ENCODE peak calls at places on chromosomes 4 and X, in nine cellular contexts. Y is CD8-positive, alpha-beta memory T cell; F is GM06990; V is psoas muscle; Z is OCI-LY7; R is right lobe of liver; J is fibroblast of lung; O is sigmoid colon; P is MG63. C is an unnamed sample.

GRCh38 chr4:113960684-113961321 is 18.6 kb downstream of the ARSJ start:
- DNase-seq in Y (no peak), F (no peak), V (no peak), Z (no peak), R (no peak), J (no peak), O (no peak), P (no peak), C (no peak)

GRCh38 chr4:140141196-140141845 is 12.7 kb downstream of the MAML3 start:
- DNase-seq in Y (no peak), F (no peak), V (no peak), Z (no peak), R (no peak), J (no peak), O (no peak), P (no peak), C (no peak)

GRCh38 chr4:134018845-134019244 is 182.7 kb downstream of the PABPC4L start:
- DNase-seq in Y (no peak), F (no peak), V (no peak), Z (no peak), R (no peak), J (peak), O (no peak), P (no peak), C (no peak)

GRCh38 chr4:2847297-2847871 is 3.7 kb downstream of the ADD1 start:
- DNase-seq in Y (no peak), F (no peak), V (no peak), Z (no peak), R (no peak), J (no peak), O (no peak), P (no peak), C (no peak)

GRCh38 chr4:142440093-142440492 is 406.0 kb downstream of the INPP4B start:
- DNase-seq in Y (no peak), F (no peak), V (no peak), Z (no peak), R (no peak), J (peak), O (no peak), P (no peak), C (no peak)

GRCh38 chrX:112048707-112049106 is 33.9 kb downstream of the TRPC5 start:
- DNase-seq in Y (no peak), F (no peak), V (no peak), Z (no peak), R (peak), J (no peak), O (no peak), P (no peak), C (no peak)

GRCh38 chr4:52105276-52105675 is 54.2 kb downstream of the SPATA18 start:
- DNase-seq in Y (no peak), F (no peak), V (no peak), Z (no peak), R (no peak), J (no peak), O (no peak), P (no peak), C (no peak)

GRCh38 chrX:134484039-134484438 is 24.1 kb downstream of the HPRT1 start:
- DNase-seq in Y (no peak), F (peak), V (no peak), Z (peak), R (no peak), J (peak), O (no peak), P (no peak), C (no peak)

GRCh38 chr4:2714918-2715317 is 41.2 kb downstream of the TNIP2 start:
- DNase-seq in Y (no peak), F (no peak), V (no peak), Z (no peak), R (no peak), J (no peak), O (peak), P (no peak), C (no peak)

GRCh38 chr4:140243345-140243753 is 89.4 kb upstream of the MAML3 start:
- DNase-seq in Y (no peak), F (peak), V (no peak), Z (peak), R (no peak), J (no peak), O (no peak), P (no peak), C (no peak)

GRCh38 chrX:129037389-129037788 is 485.9 kb downstream of the SMARCA1 start:
- DNase-seq in Y (no peak), F (no peak), V (no peak), Z (no peak), R (no peak), J (no peak), O (no peak), P (no peak), C (no peak)

GRCh38 chr4:159384619-159385018 is 281.7 kb downstream of the RAPGEF2 start:
- DNase-seq in Y (no peak), F (no peak), V (no peak), Z (no peak), R (no peak), J (no peak), O (no peak), P (no peak), C (no peak)

GRCh38 chr4:142416121-142416520 is 430.0 kb downstream of the INPP4B start:
- DNase-seq in Y (no peak), F (no peak), V (no peak), Z (no peak), R (no peak), J (peak), O (no peak), P (no peak), C (no peak)

GRCh38 chr4:100695039-100695654 is 177.3 kb upstream of the EMCN start:
- DNase-seq in Y (no peak), F (no peak), V (no peak), Z (no peak), R (no peak), J (peak), O (no peak), P (no peak), C (no peak)

GRCh38 chrX:72609313-72609712 is 36.7 kb upstream of the HDAC8 start:
- DNase-seq in Y (no peak), F (no peak), V (no peak), Z (no peak), R (no peak), J (no peak), O (no peak), P (no peak), C (no peak)

GRCh38 chr4:25919676-25920075 is 5.7 kb downstream of the SMIM20 start:
- DNase-seq in Y (no peak), F (no peak), V (no peak), Z (no peak), R (no peak), J (peak), O (no peak), P (no peak), C (no peak)

GRCh38 chrX:37679888-37680287 is 5.7 kb upstream of the XK start:
- DNase-seq in Y (no peak), F (no peak), V (no peak), Z (no peak), R (no peak), J (no peak), O (no peak), P (no peak), C (no peak)

GRCh38 chr4:67885727-67886126 is 1.9 kb upstream of the TMPRSS11D start:
- DNase-seq in Y (no peak), F (no peak), V (no peak), Z (no peak), R (no peak), J (peak), O (no peak), P (peak), C (peak)

GRCh38 chrX:114344756-114345155 is 239.1 kb upstream of the HTR2C start:
- DNase-seq in Y (no peak), F (no peak), V (no peak), Z (peak), R (no peak), J (peak), O (no peak), P (no peak), C (no peak)

GRCh38 chr4:123878976-123879375 is 482.4 kb downstream of the SPRY1 start:
- DNase-seq in Y (no peak), F (no peak), V (no peak), Z (no peak), R (no peak), J (no peak), O (no peak), P (no peak), C (no peak)

GRCh38 chr4:117817316-117817715 is 217.0 kb upstream of the NDST3 start:
- DNase-seq in Y (no peak), F (no peak), V (no peak), Z (no peak), R (no peak), J (peak), O (no peak), P (no peak), C (no peak)

GRCh38 chr4:76108467-76109181 is 34.1 kb downstream of the ART3 start:
- DNase-seq in Y (no peak), F (no peak), V (no peak), Z (peak), R (no peak), J (peak), O (no peak), P (no peak), C (no peak)

GRCh38 chr4:109955146-109955545 is 42.5 kb downstream of the EGF start:
- DNase-seq in Y (no peak), F (no peak), V (no peak), Z (no peak), R (no peak), J (no peak), O (no peak), P (no peak), C (no peak)

GRCh38 chrX:149950681-149951080 is 12.4 kb upstream of the EOLA2 start:
- DNase-seq in Y (no peak), F (no peak), V (no peak), Z (peak), R (no peak), J (peak), O (no peak), P (no peak), C (no peak)

GRCh38 chrX:97843200-97843811 is 959.6 kb downstream of the RPA4 start:
- DNase-seq in Y (no peak), F (no peak), V (no peak), Z (no peak), R (no peak), J (no peak), O (peak), P (no peak), C (no peak)

GRCh38 chr4:73440653-73441052 is 4.6 kb downstream of the AFP start:
- DNase-seq in Y (no peak), F (no peak), V (no peak), Z (no peak), R (no peak), J (no peak), O (no peak), P (no peak), C (no peak)
- H3K4me3 ChIP-seq in Y (no peak), F (no peak), V (no peak), Z (no peak), R (no peak), J (no peak), O (no peak), P (no peak), C (no peak)

DNA sequence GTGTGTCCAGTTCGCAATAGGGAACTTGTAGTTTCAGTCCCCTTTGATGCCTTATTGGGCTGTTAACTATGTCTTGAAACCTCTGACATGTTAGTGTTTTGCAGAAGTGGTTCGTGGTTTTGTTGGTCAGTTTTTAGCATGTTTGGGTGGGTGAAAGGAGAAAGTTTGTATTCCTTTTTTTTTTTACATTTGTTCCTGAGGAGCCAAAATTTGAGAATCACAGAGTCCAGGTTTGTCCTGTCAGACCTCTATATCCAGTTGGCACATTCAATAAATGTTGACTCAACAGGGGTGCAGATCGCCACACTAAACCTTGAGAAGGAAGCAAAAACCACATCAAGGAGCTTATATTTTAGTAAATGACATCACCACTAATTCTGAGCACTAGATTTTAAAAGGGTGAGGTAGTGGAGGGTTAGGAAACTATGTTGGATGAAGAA is 26.2 kb downstream of the DLG3 start:
- DNase-seq in Y (no peak), F (peak), V (no peak), Z (no peak), R (no peak), J (peak), O (no peak), P (no peak), C (no peak)
- H3K4me3 ChIP-seq in Y (no peak), F (no peak), V (no peak), Z (no peak), R (no peak), J (no peak), O (no peak), P (no peak), C (no peak)

DNA sequence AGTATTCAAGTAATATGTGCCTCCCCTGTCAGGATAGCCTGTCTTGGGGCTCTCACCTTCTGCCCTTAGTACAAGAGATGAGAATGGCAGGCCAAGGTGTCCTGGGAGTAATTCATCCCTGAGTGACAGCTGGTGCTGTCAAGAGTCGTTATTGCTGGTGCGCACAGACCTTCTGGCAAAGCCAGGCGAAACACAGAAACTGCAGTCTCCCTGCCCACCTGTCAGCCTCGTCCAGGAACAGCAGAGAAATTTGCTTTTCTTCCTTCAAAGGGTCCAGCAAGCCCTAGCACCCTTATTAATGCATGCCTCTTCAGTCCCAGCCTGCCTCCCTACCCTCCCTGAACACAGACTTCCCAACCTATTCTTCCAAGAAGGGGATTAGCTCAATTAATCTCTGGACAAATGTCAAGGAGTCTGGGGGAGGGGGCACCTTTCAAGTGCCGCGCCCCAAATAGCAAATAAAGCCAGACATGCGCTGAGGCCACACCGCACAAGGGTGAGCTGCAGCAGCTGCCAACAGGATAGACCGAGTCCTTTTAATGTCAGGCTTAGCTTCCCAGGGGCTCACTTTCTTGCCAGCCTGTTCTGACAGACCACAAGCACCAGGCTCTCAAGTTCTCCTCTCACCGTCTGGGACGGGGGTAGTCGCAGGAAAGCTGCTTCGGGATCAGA is 250.7 kb upstream of the RASGEF1B start:
- DNase-seq in Y (no peak), F (no peak), V (no peak), Z (no peak), R (no peak), J (no peak), O (no peak), P (no peak), C (no peak)
- H3K4me3 ChIP-seq in Y (no peak), F (no peak), V (no peak), Z (no peak), R (no peak), J (no peak), O (no peak), P (no peak), C (no peak)

GRCh38 chr4:8592366-8593267 is at the start of gene CPZ:
- DNase-seq in Y (no peak), F (no peak), V (no peak), Z (no peak), R (no peak), J (peak), O (no peak), P (peak), C (no peak)
- H3K4me3 ChIP-seq in Y (no peak), F (no peak), V (no peak), Z (no peak), R (no peak), J (peak), O (peak), P (no peak), C (peak)

DNA sequence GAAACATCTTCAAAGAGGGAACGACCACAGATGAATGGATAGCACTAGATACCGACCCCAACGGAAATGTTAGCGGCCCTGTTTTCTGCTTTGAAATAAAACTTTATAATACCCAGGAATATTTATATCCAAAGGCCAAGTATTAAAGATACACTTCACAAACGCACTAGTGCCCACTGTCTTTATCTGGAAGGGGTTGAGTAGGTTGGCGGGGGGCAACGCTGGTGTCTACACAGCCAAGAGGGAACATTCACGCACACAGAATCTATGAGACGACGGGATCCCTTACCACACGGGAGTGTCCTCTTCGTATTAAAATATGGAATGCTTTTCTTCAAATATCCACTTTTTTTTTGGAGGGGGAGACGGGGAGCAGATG is 3.3 kb downstream of the HAND2 start:
- DNase-seq in Y (no peak), F (no peak), V (no peak), Z (no peak), R (no peak), J (no peak), O (peak), P (no peak), C (no peak)
- H3K4me3 ChIP-seq in Y (no peak), F (no peak), V (no peak), Z (no peak), R (peak), J (no peak), O (peak), P (no peak), C (no peak)

C was measured in RWPE2.